ENCODE peak calls at places on chromosome 9, in eight cellular contexts. One of them, this sample, is unnamed.
A peak's percentile ranks its signal among the peaks of the same experiment; 100 is the strongest.

GRCh38 chr9:101705135-101705661 is 33.2 kb downstream of the GRIN3A start:
- DNase-seq in aorta: no peak
- DNase-seq in HepG2: no peak
- DNase-seq in foreskin fibroblast: no peak
- DNase-seq in adipocyte: peak; percentile 25
- DNase-seq in pancreas: peak; percentile 2
- DNase-seq in lung: no peak
- DNase-seq in memory B cell: no peak
- DNase-seq in this sample: peak; percentile 37

GRCh38 chr9:89597711-89598707 is 6.8 kb upstream of the GADD45G start:
- DNase-seq in aorta: no peak
- DNase-seq in HepG2: peak; percentile 46
- DNase-seq in foreskin fibroblast: peak; percentile 41
- DNase-seq in adipocyte: peak; percentile 77
- DNase-seq in pancreas: peak; percentile 45
- DNase-seq in lung: peak; percentile 54
- DNase-seq in memory B cell: peak; percentile 61
- DNase-seq in this sample: peak; percentile 43

GRCh38 chr9:97529363-97530076 is 28.1 kb downstream of the TMOD1 start:
- DNase-seq in aorta: no peak
- DNase-seq in HepG2: no peak
- DNase-seq in foreskin fibroblast: no peak
- DNase-seq in adipocyte: peak; percentile 4
- DNase-seq in pancreas: no peak
- DNase-seq in lung: peak; percentile 39
- DNase-seq in memory B cell: no peak
- DNase-seq in this sample: no peak

GRCh38 chr9:137053944-137054931 is at the start of gene ENTPD2:
- DNase-seq in aorta: no peak
- DNase-seq in HepG2: peak; percentile 35
- DNase-seq in foreskin fibroblast: no peak
- DNase-seq in adipocyte: no peak
- DNase-seq in pancreas: peak; percentile 78
- DNase-seq in lung: no peak
- DNase-seq in memory B cell: no peak
- DNase-seq in this sample: peak; percentile 85

GRCh38 chr9:121741198-121741918 is 89.9 kb downstream of the DAB2IP start:
- DNase-seq in aorta: no peak
- DNase-seq in HepG2: no peak
- DNase-seq in foreskin fibroblast: no peak
- DNase-seq in adipocyte: no peak
- DNase-seq in pancreas: no peak
- DNase-seq in lung: no peak
- DNase-seq in memory B cell: no peak
- DNase-seq in this sample: no peak

GRCh38 chr9:135827301-135827700 is 80.0 kb downstream of the CAMSAP1 start:
- DNase-seq in aorta: peak; percentile 39
- DNase-seq in HepG2: no peak
- DNase-seq in foreskin fibroblast: no peak
- DNase-seq in adipocyte: no peak
- DNase-seq in pancreas: no peak
- DNase-seq in lung: no peak
- DNase-seq in memory B cell: no peak
- DNase-seq in this sample: no peak

GRCh38 chr9:22244141-22245011 is 202.2 kb upstream of the DMRTA1 start:
- DNase-seq in aorta: no peak
- DNase-seq in HepG2: peak; percentile 26
- DNase-seq in foreskin fibroblast: peak; percentile 48
- DNase-seq in adipocyte: peak; percentile 79
- DNase-seq in pancreas: no peak
- DNase-seq in lung: no peak
- DNase-seq in memory B cell: peak; percentile 20
- DNase-seq in this sample: peak; percentile 41

GRCh38 chr9:37144762-37145161 is 24.4 kb downstream of the ZCCHC7 start:
- DNase-seq in aorta: no peak
- DNase-seq in HepG2: peak; percentile 15
- DNase-seq in foreskin fibroblast: peak; percentile 12
- DNase-seq in adipocyte: no peak
- DNase-seq in pancreas: no peak
- DNase-seq in lung: no peak
- DNase-seq in memory B cell: no peak
- DNase-seq in this sample: peak; percentile 15

GRCh38 chr9:116671605-116672004 is 15.5 kb upstream of the TRIM32 start:
- DNase-seq in aorta: no peak
- DNase-seq in HepG2: no peak
- DNase-seq in foreskin fibroblast: no peak
- DNase-seq in adipocyte: no peak
- DNase-seq in pancreas: no peak
- DNase-seq in lung: no peak
- DNase-seq in memory B cell: no peak
- DNase-seq in this sample: no peak

This sample was measured in iPS-NIHi11.